ENCODE peak calls at places on chromosome 3, in four cellular contexts. Y is aorta, P is endothelial cell, S is T-helper 2 cell. B is an unnamed sample.

GRCh38 chr3:32443471-32443870 is 51.8 kb downstream of the CMTM7 start:
- DNase-seq in Y (no peak), P (no peak), S (no peak), B (no peak)

GRCh38 chr3:4587061-4587837 is 94.1 kb downstream of the ITPR1 start:
- DNase-seq in Y (no peak), P (no peak), S (peak), B (no peak)

GRCh38 chr3:102238362-102238761 is 196.5 kb upstream of the ZPLD1 start:
- DNase-seq in Y (no peak), P (no peak), S (no peak), B (no peak)

GRCh38 chr3:29384640-29385039 is 103.8 kb downstream of the RBMS3 start:
- DNase-seq in Y (peak), P (no peak), S (no peak), B (no peak)

GRCh38 chr3:34696831-34697230 is 898.4 kb downstream of the PDCD6IP start:
- DNase-seq in Y (no peak), P (no peak), S (no peak), B (no peak)

GRCh38 chr3:127768346-127769008 is 53.8 kb downstream of the MGLL start:
- DNase-seq in Y (peak), P (no peak), S (no peak), B (no peak)

GRCh38 chr3:36957072-36957471 is 12.2 kb upstream of the TRANK1 start:
- DNase-seq in Y (no peak), P (no peak), S (no peak), B (no peak)

GRCh38 chr3:72179107-72179464 is 394.1 kb upstream of the PROK2 start:
- DNase-seq in Y (no peak), P (no peak), S (no peak), B (no peak)

B was measured in effector memory CD4-positive, alpha-beta T cell.